ENCODE peak calls at places on chromosome 16, in five cellular contexts. E is neuronal stem cell, V is mesenchymal stem cell, A is H1, Y is trophoblast cell. U is an unnamed sample.

GRCh38 chr16:11949527-11949926 is 7.7 kb upstream of the NPIPB2 start:
- DNase-seq in E (peak; percentile 30), V (peak; percentile 62), A (no peak), Y (peak; percentile 75), U (peak; percentile 64)

GRCh38 chr16:57846078-57846697 is 43.9 kb upstream of the KIFC3 start:
- DNase-seq in E (no peak), V (no peak), A (peak; percentile 73), Y (peak; percentile 91), U (peak; percentile 90)

GRCh38 chr16:56460101-56460500 is 8.7 kb downstream of the OGFOD1 start:
- DNase-seq in E (no peak), V (no peak), A (no peak), Y (no peak), U (no peak)

GRCh38 chr16:31128711-31129567 is 6.6 kb downstream of the PRSS8 start:
- DNase-seq in E (no peak), V (no peak), A (no peak), Y (peak; percentile 25), U (no peak)

GRCh38 chr16:10729649-10730048 is 14.0 kb upstream of the NUBP1 start:
- DNase-seq in E (no peak), V (no peak), A (no peak), Y (peak; percentile 4), U (no peak)

GRCh38 chr16:27378871-27379580 is 22.9 kb upstream of the IL21R start:
- DNase-seq in E (no peak), V (no peak), A (no peak), Y (no peak), U (no peak)

GRCh38 chr16:28321700-28322411 is 29.5 kb downstream of the SBK1 start:
- DNase-seq in E (no peak), V (peak; percentile 32), A (no peak), Y (peak; percentile 56), U (peak; percentile 70)

GRCh38 chr16:1877804-1878203 is 5.8 kb upstream of the MEIOB start:
- DNase-seq in E (no peak), V (no peak), A (no peak), Y (no peak), U (no peak)

GRCh38 chr16:79066621-79067020 is 533.9 kb downstream of the MAF start:
- DNase-seq in E (no peak), V (no peak), A (no peak), Y (no peak), U (no peak)

GRCh38 chr16:57736419-57737281 is 1.1 kb downstream of the KATNB1 start:
- DNase-seq in E (no peak), V (peak; percentile 91), A (no peak), Y (peak; percentile 78), U (peak; percentile 71)

GRCh38 chr16:75580-76501 is 2.2 kb upstream of the MPG start:
- DNase-seq in E (no peak), V (peak; percentile 94), A (no peak), Y (no peak), U (peak; percentile 83)

GRCh38 chr16:1533443-1533951 is at the start of gene TMEM204:
- DNase-seq in E (no peak), V (peak; percentile 72), A (no peak), Y (no peak), U (no peak)

GRCh38 chr16:78310196-78310595 is 210.7 kb downstream of the WWOX start:
- DNase-seq in E (no peak), V (no peak), A (no peak), Y (no peak), U (no peak)

GRCh38 chr16:67087291-67087690 is 22.4 kb upstream of the PHAF1 start:
- DNase-seq in E (no peak), V (no peak), A (no peak), Y (no peak), U (no peak)

GRCh38 chr16:50916040-50916439 is 174.2 kb downstream of the CYLD start:
- DNase-seq in E (no peak), V (no peak), A (no peak), Y (no peak), U (no peak)

GRCh38 chr16:52676951-52677350 is 130.0 kb upstream of the TOX3 start:
- DNase-seq in E (no peak), V (no peak), A (no peak), Y (no peak), U (no peak)

GRCh38 chr16:85210423-85211169 is 98.3 kb upstream of the CIBAR2 start:
- DNase-seq in E (no peak), V (peak; percentile 89), A (no peak), Y (peak; percentile 50), U (no peak)

GRCh38 chr16:11636172-11636721 is 32.0 kb upstream of the SNN start:
- DNase-seq in E (no peak), V (no peak), A (peak; percentile 72), Y (peak; percentile 89), U (peak; percentile 96)

GRCh38 chr16:23255000-23255399 is 47.1 kb upstream of the SCNN1B start:
- DNase-seq in E (no peak), V (no peak), A (no peak), Y (no peak), U (no peak)

GRCh38 chr16:73921295-73921694 is 375.3 kb upstream of the PSMD7 start:
- DNase-seq in E (no peak), V (no peak), A (no peak), Y (peak; percentile 71), U (no peak)

GRCh38 chr16:66959645-66960177 is 1.4 kb upstream of the CES3 start:
- DNase-seq in E (no peak), V (no peak), A (no peak), Y (no peak), U (no peak)

GRCh38 chr16:85443116-85443515 is 170.0 kb upstream of the GSE1 start:
- DNase-seq in E (no peak), V (no peak), A (no peak), Y (no peak), U (no peak)

GRCh38 chr16:85029413-85029794 is 1.8 kb downstream of the KIAA0513 start:
- DNase-seq in E (no peak), V (peak; percentile 77), A (no peak), Y (peak; percentile 65), U (no peak)

GRCh38 chr16:66326995-66327513 is 39.4 kb upstream of the CDH5 start:
- DNase-seq in E (no peak), V (no peak), A (no peak), Y (peak; percentile 30), U (no peak)

GRCh38 chr16:84482001-84482891 is 22.2 kb downstream of the MEAK7 start:
- DNase-seq in E (no peak), V (no peak), A (no peak), Y (no peak), U (no peak)

GRCh38 chr16:13056607-13057006 is 155.2 kb downstream of the SHISA9 start:
- DNase-seq in E (no peak), V (no peak), A (no peak), Y (no peak), U (no peak)

GRCh38 chr16:2199095-2199494 is 2.7 kb upstream of the CASKIN1 start:
- DNase-seq in E (no peak), V (no peak), A (no peak), Y (no peak), U (no peak)

GRCh38 chr16:85552980-85553435 is 60.1 kb upstream of the GSE1 start:
- DNase-seq in E (no peak), V (no peak), A (no peak), Y (peak; percentile 75), U (no peak)

GRCh38 chr16:14071576-14072271 is 605 bp downstream of the MRTFB start:
- DNase-seq in E (peak; percentile 9), V (peak; percentile 41), A (no peak), Y (peak; percentile 53), U (peak; percentile 48)

GRCh38 chr16:87784812-87785211 is 19.0 kb upstream of the KLHDC4 start:
- DNase-seq in E (no peak), V (no peak), A (no peak), Y (peak; percentile 85), U (no peak)

GRCh38 chr16:83363521-83363920 is 444.3 kb upstream of the HSBP1 start:
- DNase-seq in E (no peak), V (no peak), A (no peak), Y (no peak), U (no peak)

GRCh38 chr16:83365166-83365565 is 442.6 kb upstream of the HSBP1 start:
- DNase-seq in E (no peak), V (peak; percentile 18), A (no peak), Y (no peak), U (no peak)

GRCh38 chr16:83366228-83366627 is 441.6 kb upstream of the HSBP1 start:
- DNase-seq in E (no peak), V (no peak), A (no peak), Y (no peak), U (no peak)
- H2BK12ac ChIP-seq in E (no peak overlapping the region), V (no peak overlapping the region), A (no peak overlapping the region), Y (no peak overlapping the region), U (no peak overlapping the region)

GRCh38 chr16:75086281-75086680 is 30.3 kb downstream of the LDHD start:
- DNase-seq in E (no peak), V (peak; percentile 39), A (no peak), Y (no peak), U (no peak)
- H3K79me1 ChIP-seq in E (peaks cover 8% of the 10 kb centered on the region), V (peaks cover 50% of the 10 kb centered on the region), A (peaks cover 12% of the 10 kb centered on the region), Y (peaks cover 2% of the 10 kb centered on the region), U (peaks cover 4% of the 10 kb centered on the region)

GRCh38 chr16:48592839-48593429 is 17.0 kb downstream of the N4BP1 start:
- DNase-seq in E (no peak), V (no peak), A (no peak), Y (no peak), U (no peak)
- H2BK12ac ChIP-seq in E (no peak overlapping the region), V (no peak overlapping the region), A (no peak overlapping the region), Y (no peak overlapping the region), U (no peak overlapping the region)

GRCh38 chr16:81518439-81518757 is 73.8 kb downstream of the CMIP start:
- DNase-seq in E (no peak), V (no peak), A (no peak), Y (no peak), U (no peak)

GRCh38 chr16:81516478-81517149 is 72.0 kb downstream of the CMIP start:
- DNase-seq in E (no peak), V (no peak), A (no peak), Y (no peak), U (no peak)

GRCh38 chr16:81515721-81516120 is 71.1 kb downstream of the CMIP start:
- DNase-seq in E (no peak), V (no peak), A (no peak), Y (no peak), U (no peak)

GRCh38 chr16:81517630-81518438 is 73.2 kb downstream of the CMIP start:
- DNase-seq in E (no peak), V (peak; percentile 52), A (no peak), Y (peak; percentile 73), U (no peak)

DNA sequence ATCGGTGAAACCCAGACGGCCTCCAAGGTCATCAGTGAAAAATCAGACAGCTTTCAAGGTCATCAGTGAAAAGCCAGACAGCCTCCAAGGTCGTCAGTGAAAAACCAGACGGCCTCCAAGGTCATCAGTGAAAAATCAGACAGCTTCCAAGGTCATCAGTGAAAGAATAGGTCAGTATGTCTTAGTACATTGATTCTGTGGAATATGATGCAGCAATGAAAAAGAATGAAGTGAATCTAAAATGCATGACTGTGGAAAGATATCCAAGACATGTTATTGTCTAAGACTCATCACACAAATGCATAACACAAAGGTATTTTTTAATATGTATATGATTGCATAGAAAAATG is 72.5 kb downstream of the CMIP start:
- DNase-seq in E (no peak), V (no peak), A (no peak), Y (no peak), U (no peak)
- H3K79me1 ChIP-seq in E (peaks cover 7% of the 10 kb centered on the region), V (peaks cover 58% of the 10 kb centered on the region), A (peaks cover 28% of the 10 kb centered on the region), Y (peaks cover 39% of the 10 kb centered on the region), U (peaks cover 19% of the 10 kb centered on the region)

U was measured in H9.